ENCODE peak calls at places on chromosomes 1 and 21, in seven cellular contexts. One of them, this sample, is unnamed.
A peak's percentile ranks its signal among the peaks of the same experiment; 100 is the strongest.

GRCh38 chr1:119647734-119648619 is at the start of gene ZNF697:
- DNase-seq in prostate gland: peak; percentile 98
- DNase-seq in aorta: peak; percentile 99
- DNase-seq in skeletal muscle cell: peak; percentile 94
- DNase-seq in astrocyte of the spinal cord: peak; percentile 98
- DNase-seq in heart right ventricle: peak; percentile 98
- DNase-seq in fibroblast of lung: peak; percentile 98
- DNase-seq in this sample: peak; percentile 88

GRCh38 chr1:87644033-87644432 is 315.4 kb downstream of the LMO4 start:
- DNase-seq in prostate gland: no peak
- DNase-seq in aorta: no peak
- DNase-seq in skeletal muscle cell: no peak
- DNase-seq in astrocyte of the spinal cord: peak; percentile 23
- DNase-seq in heart right ventricle: no peak
- DNase-seq in fibroblast of lung: peak; percentile 56
- DNase-seq in this sample: no peak

GRCh38 chr21:29187939-29188338 is 57.5 kb downstream of the MAP3K7CL start:
- DNase-seq in prostate gland: peak; percentile 66
- DNase-seq in aorta: no peak
- DNase-seq in skeletal muscle cell: peak; percentile 91
- DNase-seq in astrocyte of the spinal cord: peak; percentile 90
- DNase-seq in heart right ventricle: no peak
- DNase-seq in fibroblast of lung: peak; percentile 96
- DNase-seq in this sample: no peak

GRCh38 chr1:94479682-94480081 is 61.5 kb downstream of the ABCD3 start:
- DNase-seq in prostate gland: no peak
- DNase-seq in aorta: no peak
- DNase-seq in skeletal muscle cell: no peak
- DNase-seq in astrocyte of the spinal cord: no peak
- DNase-seq in heart right ventricle: no peak
- DNase-seq in fibroblast of lung: no peak
- DNase-seq in this sample: no peak

GRCh38 chr1:201791775-201792166 is 37.2 kb upstream of the IPO9 start:
- DNase-seq in prostate gland: no peak
- DNase-seq in aorta: no peak
- DNase-seq in skeletal muscle cell: peak; percentile 75
- DNase-seq in astrocyte of the spinal cord: peak; percentile 89
- DNase-seq in heart right ventricle: peak; percentile 50
- DNase-seq in fibroblast of lung: peak; percentile 80
- DNase-seq in this sample: no peak

GRCh38 chr1:168419746-168420145 is 124.1 kb downstream of the XCL2 start:
- DNase-seq in prostate gland: no peak
- DNase-seq in aorta: no peak
- DNase-seq in skeletal muscle cell: no peak
- DNase-seq in astrocyte of the spinal cord: no peak
- DNase-seq in heart right ventricle: no peak
- DNase-seq in fibroblast of lung: peak; percentile 57
- DNase-seq in this sample: no peak

GRCh38 chr1:32919811-32920733 is 18.9 kb upstream of the TMEM54 start:
- DNase-seq in prostate gland: no peak
- DNase-seq in aorta: no peak
- DNase-seq in skeletal muscle cell: peak; percentile 92
- DNase-seq in astrocyte of the spinal cord: peak; percentile 58
- DNase-seq in heart right ventricle: no peak
- DNase-seq in fibroblast of lung: peak; percentile 65
- DNase-seq in this sample: no peak

GRCh38 chr1:63326473-63327380 is 4.4 kb downstream of the FOXD3 start:
- DNase-seq in prostate gland: no peak
- DNase-seq in aorta: no peak
- DNase-seq in skeletal muscle cell: no peak
- DNase-seq in astrocyte of the spinal cord: no peak
- DNase-seq in heart right ventricle: no peak
- DNase-seq in fibroblast of lung: no peak
- DNase-seq in this sample: no peak

GRCh38 chr1:43548285-43549271 is 17.9 kb downstream of the PTPRF start:
- DNase-seq in prostate gland: peak; percentile 44
- DNase-seq in aorta: no peak
- DNase-seq in skeletal muscle cell: no peak
- DNase-seq in astrocyte of the spinal cord: no peak
- DNase-seq in heart right ventricle: no peak
- DNase-seq in fibroblast of lung: no peak
- DNase-seq in this sample: no peak

GRCh38 chr1:32063261-32063681 is 9.5 kb upstream of the TMEM39B start:
- DNase-seq in prostate gland: no peak
- DNase-seq in aorta: no peak
- DNase-seq in skeletal muscle cell: no peak
- DNase-seq in astrocyte of the spinal cord: peak; percentile 74
- DNase-seq in heart right ventricle: no peak
- DNase-seq in fibroblast of lung: peak; percentile 63
- DNase-seq in this sample: no peak

GRCh38 chr1:165496493-165496892 is 47.3 kb upstream of the LRRC52 start:
- DNase-seq in prostate gland: no peak
- DNase-seq in aorta: no peak
- DNase-seq in skeletal muscle cell: no peak
- DNase-seq in astrocyte of the spinal cord: no peak
- DNase-seq in heart right ventricle: no peak
- DNase-seq in fibroblast of lung: no peak
- DNase-seq in this sample: no peak

GRCh38 chr1:17200246-17200645 is 4.7 kb upstream of the PADI1 start:
- DNase-seq in prostate gland: no peak
- DNase-seq in aorta: no peak
- DNase-seq in skeletal muscle cell: no peak
- DNase-seq in astrocyte of the spinal cord: no peak
- DNase-seq in heart right ventricle: no peak
- DNase-seq in fibroblast of lung: no peak
- DNase-seq in this sample: no peak

GRCh38 chr1:206075786-206076725 is 23.1 kb downstream of the RHEX start:
- DNase-seq in prostate gland: no peak
- DNase-seq in aorta: no peak
- DNase-seq in skeletal muscle cell: peak; percentile 41
- DNase-seq in astrocyte of the spinal cord: no peak
- DNase-seq in heart right ventricle: no peak
- DNase-seq in fibroblast of lung: peak; percentile 48
- DNase-seq in this sample: no peak

GRCh38 chr1:9198538-9199361 is 35.8 kb upstream of the H6PD start:
- DNase-seq in prostate gland: no peak
- DNase-seq in aorta: peak; percentile 82
- DNase-seq in skeletal muscle cell: no peak
- DNase-seq in astrocyte of the spinal cord: peak; percentile 50
- DNase-seq in heart right ventricle: peak; percentile 29
- DNase-seq in fibroblast of lung: peak; percentile 59
- DNase-seq in this sample: no peak
- H3K4me3 ChIP-seq in prostate gland: no peak overlapping the region
- H3K4me3 ChIP-seq in aorta: peak overlapping the region; percentile 2
- H3K4me3 ChIP-seq in skeletal muscle cell: peak overlapping the region; percentile 29
- H3K4me3 ChIP-seq in astrocyte of the spinal cord: peak overlapping the region; percentile 25
- H3K4me3 ChIP-seq in heart right ventricle: peak overlapping the region; percentile 37
- H3K4me3 ChIP-seq in fibroblast of lung: peak overlapping the region; percentile 30
- H3K4me3 ChIP-seq in this sample: peak overlapping the region; percentile 28

GRCh38 chr1:1141244-1141910 is 25.5 kb upstream of the C1orf159 start:
- DNase-seq in prostate gland: no peak
- DNase-seq in aorta: no peak
- DNase-seq in skeletal muscle cell: no peak
- DNase-seq in astrocyte of the spinal cord: no peak
- DNase-seq in heart right ventricle: no peak
- DNase-seq in fibroblast of lung: no peak
- DNase-seq in this sample: no peak

GRCh38 chr1:1142844-1143243 is 27.0 kb upstream of the C1orf159 start:
- DNase-seq in prostate gland: no peak
- DNase-seq in aorta: no peak
- DNase-seq in skeletal muscle cell: no peak
- DNase-seq in astrocyte of the spinal cord: no peak
- DNase-seq in heart right ventricle: no peak
- DNase-seq in fibroblast of lung: no peak
- DNase-seq in this sample: no peak

GRCh38 chr1:1143636-1144035 is 27.7 kb upstream of the C1orf159 start:
- DNase-seq in prostate gland: no peak
- DNase-seq in aorta: no peak
- DNase-seq in skeletal muscle cell: no peak
- DNase-seq in astrocyte of the spinal cord: no peak
- DNase-seq in heart right ventricle: no peak
- DNase-seq in fibroblast of lung: no peak
- DNase-seq in this sample: no peak

GRCh38 chr1:1140673-1141072 is 24.8 kb upstream of the C1orf159 start:
- DNase-seq in prostate gland: no peak
- DNase-seq in aorta: no peak
- DNase-seq in skeletal muscle cell: no peak
- DNase-seq in astrocyte of the spinal cord: no peak
- DNase-seq in heart right ventricle: no peak
- DNase-seq in fibroblast of lung: no peak
- DNase-seq in this sample: no peak

DNA sequence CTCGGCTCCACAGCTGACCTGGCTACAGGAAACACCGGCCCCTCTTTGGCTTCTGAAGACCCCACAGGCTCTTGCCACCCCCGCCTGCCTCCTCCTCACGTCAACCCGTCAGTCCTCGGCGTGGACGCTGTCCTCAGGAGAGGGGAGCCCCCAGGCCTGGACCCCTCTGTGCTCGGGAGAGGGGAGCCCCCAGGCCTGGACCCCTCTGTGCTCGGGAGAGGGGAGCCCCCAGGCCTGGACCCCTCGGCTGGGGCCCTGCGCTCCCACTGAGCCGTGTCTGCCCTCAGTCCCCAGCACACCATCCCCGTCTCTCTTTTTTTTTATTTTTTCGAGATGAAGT is 26.0 kb upstream of the C1orf159 start:
- DNase-seq in prostate gland: no peak
- DNase-seq in aorta: no peak
- DNase-seq in skeletal muscle cell: no peak
- DNase-seq in astrocyte of the spinal cord: no peak
- DNase-seq in heart right ventricle: no peak
- DNase-seq in fibroblast of lung: no peak
- DNase-seq in this sample: no peak
- H3K4me3 ChIP-seq in prostate gland: no peak overlapping the region
- H3K4me3 ChIP-seq in aorta: no peak overlapping the region
- H3K4me3 ChIP-seq in skeletal muscle cell: no peak overlapping the region
- H3K4me3 ChIP-seq in astrocyte of the spinal cord: no peak overlapping the region
- H3K4me3 ChIP-seq in heart right ventricle: no peak overlapping the region
- H3K4me3 ChIP-seq in fibroblast of lung: no peak overlapping the region
- H3K4me3 ChIP-seq in this sample: no peak overlapping the region

GRCh38 chr1:215647738-215648137 is 80.6 kb downstream of the KCTD3 start:
- DNase-seq in prostate gland: no peak
- DNase-seq in aorta: no peak
- DNase-seq in skeletal muscle cell: no peak
- DNase-seq in astrocyte of the spinal cord: no peak
- DNase-seq in heart right ventricle: no peak
- DNase-seq in fibroblast of lung: no peak
- DNase-seq in this sample: no peak
- H3K4me3 ChIP-seq in prostate gland: no peak overlapping the region
- H3K4me3 ChIP-seq in aorta: no peak overlapping the region
- H3K4me3 ChIP-seq in skeletal muscle cell: no peak overlapping the region
- H3K4me3 ChIP-seq in astrocyte of the spinal cord: no peak overlapping the region
- H3K4me3 ChIP-seq in heart right ventricle: no peak overlapping the region
- H3K4me3 ChIP-seq in fibroblast of lung: no peak overlapping the region
- H3K4me3 ChIP-seq in this sample: no peak overlapping the region

GRCh38 chr1:15696956-15697521 is 12.9 kb downstream of the PLEKHM2 start:
- DNase-seq in prostate gland: no peak
- DNase-seq in aorta: no peak
- DNase-seq in skeletal muscle cell: no peak
- DNase-seq in astrocyte of the spinal cord: no peak
- DNase-seq in heart right ventricle: no peak
- DNase-seq in fibroblast of lung: no peak
- DNase-seq in this sample: no peak
- H3K4me3 ChIP-seq in prostate gland: no peak overlapping the region
- H3K4me3 ChIP-seq in aorta: no peak overlapping the region
- H3K4me3 ChIP-seq in skeletal muscle cell: no peak overlapping the region
- H3K4me3 ChIP-seq in astrocyte of the spinal cord: no peak overlapping the region
- H3K4me3 ChIP-seq in heart right ventricle: no peak overlapping the region
- H3K4me3 ChIP-seq in fibroblast of lung: no peak overlapping the region
- H3K4me3 ChIP-seq in this sample: no peak overlapping the region